ENCODE peak calls at places on chromosomes 13 and 19, in nine cellular contexts. One of them, this sample, is unnamed.

GRCh38 chr13:45670481-45670880 is 31.6 kb upstream of the CBY2 start:
- DNase-seq in stomach: no peak
- DNase-seq in effector CD4-positive, alpha-beta T cell: no peak
- DNase-seq in EH: no peak
- DNase-seq in stimulated activated CD4-positive, alpha-beta T cell treated with anti-CD3 and anti-CD28 coated beads, Interleukin-1b, Interleukin-23, amount 100 ng/mL, for 1 hour: no peak
- DNase-seq in stimulated activated naive CD8-positive, alpha-beta T cell treated with anti-CD3 and anti-CD28 coated beads, Interleukin-15, Interleukin-2, amounts not matched to agents 100 U/mL and 50 U/mL, for 24 hours: no peak
- DNase-seq in nephron progenitor cell: no peak
- DNase-seq in right cardiac atrium: no peak
- DNase-seq in GM23338: no peak
- DNase-seq in this sample: no peak

GRCh38 chr13:50244913-50245574 is 229.8 kb downstream of the KCNRG start:
- DNase-seq in right cardiac atrium: no peak
- DNase-seq in stimulated activated naive CD8-positive, alpha-beta T cell treated with anti-CD3 and anti-CD28 coated beads, Interleukin-15, Interleukin-2, amounts not matched to agents 100 U/mL and 50 U/mL, for 24 hours: peak; percentile 52
- DNase-seq in effector CD4-positive, alpha-beta T cell: no peak
- DNase-seq in stimulated activated CD4-positive, alpha-beta T cell treated with anti-CD3 and anti-CD28 coated beads, Interleukin-1b, Interleukin-23, amount 100 ng/mL, for 1 hour: peak; percentile 19
- DNase-seq in EH: peak; percentile 86
- DNase-seq in nephron progenitor cell: no peak
- DNase-seq in GM23338: no peak
- DNase-seq in stomach: peak; percentile 36
- DNase-seq in this sample: no peak

GRCh38 chr19:2700660-2701360 is 1.7 kb downstream of the GNG7 start:
- DNase-seq in EH: no peak
- DNase-seq in effector CD4-positive, alpha-beta T cell: no peak
- DNase-seq in GM23338: peak; percentile 53
- DNase-seq in stimulated activated CD4-positive, alpha-beta T cell treated with anti-CD3 and anti-CD28 coated beads, Interleukin-1b, Interleukin-23, amount 100 ng/mL, for 1 hour: no peak
- DNase-seq in nephron progenitor cell: no peak
- DNase-seq in right cardiac atrium: no peak
- DNase-seq in stimulated activated naive CD8-positive, alpha-beta T cell treated with anti-CD3 and anti-CD28 coated beads, Interleukin-15, Interleukin-2, amounts not matched to agents 100 U/mL and 50 U/mL, for 24 hours: no peak
- DNase-seq in stomach: no peak
- DNase-seq in this sample: no peak

GRCh38 chr13:25905411-25906010 is 146.3 kb downstream of the SHISA2 start:
- DNase-seq in right cardiac atrium: no peak
- DNase-seq in EH: no peak
- DNase-seq in GM23338: no peak
- DNase-seq in effector CD4-positive, alpha-beta T cell: no peak
- DNase-seq in stimulated activated CD4-positive, alpha-beta T cell treated with anti-CD3 and anti-CD28 coated beads, Interleukin-1b, Interleukin-23, amount 100 ng/mL, for 1 hour: no peak
- DNase-seq in nephron progenitor cell: no peak
- DNase-seq in stomach: no peak
- DNase-seq in stimulated activated naive CD8-positive, alpha-beta T cell treated with anti-CD3 and anti-CD28 coated beads, Interleukin-15, Interleukin-2, amounts not matched to agents 100 U/mL and 50 U/mL, for 24 hours: no peak
- DNase-seq in this sample: no peak

GRCh38 chr19:58561373-58562125 is 3.1 kb upstream of the UBE2M start:
- DNase-seq in stimulated activated naive CD8-positive, alpha-beta T cell treated with anti-CD3 and anti-CD28 coated beads, Interleukin-15, Interleukin-2, amounts not matched to agents 100 U/mL and 50 U/mL, for 24 hours: no peak
- DNase-seq in stimulated activated CD4-positive, alpha-beta T cell treated with anti-CD3 and anti-CD28 coated beads, Interleukin-1b, Interleukin-23, amount 100 ng/mL, for 1 hour: no peak
- DNase-seq in effector CD4-positive, alpha-beta T cell: no peak
- DNase-seq in GM23338: no peak
- DNase-seq in nephron progenitor cell: no peak
- DNase-seq in right cardiac atrium: no peak
- DNase-seq in EH: no peak
- DNase-seq in stomach: no peak
- DNase-seq in this sample: no peak

GRCh38 chr19:30312582-30313352 is 59.4 kb upstream of the ZNF536 start:
- DNase-seq in stimulated activated naive CD8-positive, alpha-beta T cell treated with anti-CD3 and anti-CD28 coated beads, Interleukin-15, Interleukin-2, amounts not matched to agents 100 U/mL and 50 U/mL, for 24 hours: no peak
- DNase-seq in nephron progenitor cell: no peak
- DNase-seq in stimulated activated CD4-positive, alpha-beta T cell treated with anti-CD3 and anti-CD28 coated beads, Interleukin-1b, Interleukin-23, amount 100 ng/mL, for 1 hour: no peak
- DNase-seq in right cardiac atrium: no peak
- DNase-seq in stomach: no peak
- DNase-seq in effector CD4-positive, alpha-beta T cell: no peak
- DNase-seq in EH: no peak
- DNase-seq in GM23338: peak; percentile 22
- DNase-seq in this sample: no peak

GRCh38 chr13:46751811-46752635 is 44.9 kb downstream of the ESD start:
- DNase-seq in stomach: no peak
- DNase-seq in GM23338: peak; percentile 13
- DNase-seq in stimulated activated naive CD8-positive, alpha-beta T cell treated with anti-CD3 and anti-CD28 coated beads, Interleukin-15, Interleukin-2, amounts not matched to agents 100 U/mL and 50 U/mL, for 24 hours: peak; percentile 55
- DNase-seq in EH: peak; percentile 75
- DNase-seq in right cardiac atrium: no peak
- DNase-seq in nephron progenitor cell: no peak
- DNase-seq in stimulated activated CD4-positive, alpha-beta T cell treated with anti-CD3 and anti-CD28 coated beads, Interleukin-1b, Interleukin-23, amount 100 ng/mL, for 1 hour: no peak
- DNase-seq in effector CD4-positive, alpha-beta T cell: peak; percentile 5
- DNase-seq in this sample: no peak

GRCh38 chr13:34349091-34349722 is 531.3 kb downstream of the RFC3 start:
- DNase-seq in right cardiac atrium: peak; percentile 57
- DNase-seq in stomach: no peak
- DNase-seq in effector CD4-positive, alpha-beta T cell: no peak
- DNase-seq in stimulated activated CD4-positive, alpha-beta T cell treated with anti-CD3 and anti-CD28 coated beads, Interleukin-1b, Interleukin-23, amount 100 ng/mL, for 1 hour: no peak
- DNase-seq in EH: peak; percentile 100
- DNase-seq in nephron progenitor cell: no peak
- DNase-seq in stimulated activated naive CD8-positive, alpha-beta T cell treated with anti-CD3 and anti-CD28 coated beads, Interleukin-15, Interleukin-2, amounts not matched to agents 100 U/mL and 50 U/mL, for 24 hours: no peak
- DNase-seq in GM23338: no peak
- DNase-seq in this sample: no peak

This sample was measured in cortex of kidney.